ENCODE peak calls at places on chromosomes 1 and 21, in eight cellular contexts. C, U, W, G, P, F, L and T are unnamed samples.

GRCh38 chr1:59510249-59510648 is 213.4 kb downstream of the FGGY start:
- DNase-seq in G (no peak), L (no peak), C (no peak), F (no peak), U (no peak), P (no peak), W (no peak), T (no peak)

GRCh38 chr1:67077593-67077992 is 23.6 kb upstream of the SLC35D1 start:
- DNase-seq in F (no peak), L (no peak), G (no peak), C (no peak), U (no peak), W (no peak), P (no peak), T (no peak)

GRCh38 chr1:66641851-66642473 is 108.0 kb downstream of the SGIP1 start:
- DNase-seq in P (no peak), C (no peak), W (no peak), G (no peak), U (no peak), F (peak; percentile 18), L (no peak), T (peak; percentile 8)

GRCh38 chr1:46401964-46402626 is 8.0 kb downstream of the FAAH start:
- DNase-seq in P (no peak), C (peak; percentile 98), F (peak; percentile 96), L (peak; percentile 98), W (peak; percentile 98), G (peak; percentile 83), U (peak; percentile 90), T (peak; percentile 90)

GRCh38 chr1:1428174-1428573 is 7.1 kb upstream of the ANKRD65 start:
- DNase-seq in L (no peak), G (no peak), U (no peak), W (no peak), P (no peak), C (no peak), F (no peak), T (no peak)

GRCh38 chr1:58857673-58858343 is 74.0 kb upstream of the JUN start:
- DNase-seq in U (no peak), W (no peak), L (no peak), P (no peak), F (no peak), G (no peak), C (no peak), T (no peak)

GRCh38 chr1:89780721-89781120 is 40.1 kb upstream of the LRRC8D start:
- DNase-seq in U (no peak), W (peak; percentile 85), L (no peak), P (no peak), C (peak; percentile 69), G (peak; percentile 62), F (peak; percentile 61), T (peak; percentile 45)

GRCh38 chr1:47669081-47669585 is 231.3 kb downstream of the FOXD2 start:
- DNase-seq in G (no peak), U (no peak), P (no peak), L (no peak), W (no peak), F (no peak), C (no peak), T (no peak)

GRCh38 chr1:16163882-16164820 is 8.3 kb upstream of the EPHA2 start:
- DNase-seq in F (peak; percentile 99), U (no peak), P (no peak), L (no peak), G (peak; percentile 97), W (peak; percentile 96), C (peak; percentile 92), T (peak; percentile 96)

GRCh38 chr1:203338335-203339036 is 12.4 kb downstream of the FMOD start:
- DNase-seq in W (peak; percentile 79), U (peak; percentile 57), L (no peak), P (peak; percentile 66), F (peak; percentile 65), G (peak; percentile 55), C (peak; percentile 71), T (peak; percentile 72)

GRCh38 chr1:116886532-116886931 is 23.2 kb upstream of the PTGFRN start:
- DNase-seq in L (no peak), G (peak; percentile 71), W (peak; percentile 69), F (peak; percentile 47), U (no peak), C (peak; percentile 99), P (no peak), T (no peak)

GRCh38 chr1:46413596-46413985 is 19.5 kb downstream of the FAAH start:
- DNase-seq in W (peak; percentile 35), L (no peak), P (peak; percentile 13), G (no peak), F (no peak), C (peak; percentile 20), U (no peak), T (no peak)

GRCh38 chr21:18460979-18461378 is 57.4 kb upstream of the TMPRSS15 start:
- DNase-seq in G (no peak), C (no peak), L (no peak), F (no peak), U (no peak), W (no peak), P (no peak), T (no peak)

GRCh38 chr1:54325705-54326461 is 80.3 kb downstream of the SSBP3 start:
- DNase-seq in G (no peak), W (no peak), F (no peak), P (no peak), U (no peak), L (no peak), C (no peak), T (no peak)

GRCh38 chr1:18481921-18482701 is 1.4 kb downstream of the KLHDC7A start:
- DNase-seq in L (no peak), C (no peak), G (no peak), U (no peak), P (no peak), F (no peak), W (no peak), T (no peak)

GRCh38 chr1:110645962-110646735 is 28.6 kb downstream of the KCNA3 start:
- DNase-seq in W (peak; percentile 10), C (peak; percentile 61), P (no peak), G (no peak), F (peak; percentile 78), L (peak; percentile 51), U (no peak), T (peak; percentile 59)

GRCh38 chr21:42460391-42461184 is 35.4 kb downstream of the RSPH1 start:
- DNase-seq in G (no peak), W (no peak), C (no peak), F (no peak), U (no peak), L (no peak), P (no peak), T (no peak)

GRCh38 chr21:32965281-32965680 is 60.5 kb upstream of the OLIG2 start:
- DNase-seq in F (no peak), L (no peak), U (no peak), W (no peak), C (no peak), G (no peak), P (no peak), T (no peak)

GRCh38 chr1:6209661-6210605 is 4.0 kb downstream of the RNF207 start:
- DNase-seq in G (no peak), W (no peak), P (no peak), L (no peak), C (no peak), F (no peak), U (no peak), T (no peak)
- TF ChIP-seq CTCF in G (peak; percentile 25), W (peak; percentile 24), P (no peak), L (peak; percentile 33), C (peak; percentile 34), F (peak; percentile 14), U (no peak), T (peak; percentile 11)

GRCh38 chr1:170495006-170495405 is 37.0 kb upstream of the GORAB start:
- DNase-seq in P (no peak), W (peak; percentile 4), F (no peak), C (no peak), G (peak; percentile 13), L (no peak), U (no peak), T (no peak)
- H3K4me3 ChIP-seq in P (no peak overlapping the region), W (no peak overlapping the region), F (no peak overlapping the region), C (no peak overlapping the region), G (no peak overlapping the region), L (no peak overlapping the region), U (no peak overlapping the region), T (no peak overlapping the region)

DNA sequence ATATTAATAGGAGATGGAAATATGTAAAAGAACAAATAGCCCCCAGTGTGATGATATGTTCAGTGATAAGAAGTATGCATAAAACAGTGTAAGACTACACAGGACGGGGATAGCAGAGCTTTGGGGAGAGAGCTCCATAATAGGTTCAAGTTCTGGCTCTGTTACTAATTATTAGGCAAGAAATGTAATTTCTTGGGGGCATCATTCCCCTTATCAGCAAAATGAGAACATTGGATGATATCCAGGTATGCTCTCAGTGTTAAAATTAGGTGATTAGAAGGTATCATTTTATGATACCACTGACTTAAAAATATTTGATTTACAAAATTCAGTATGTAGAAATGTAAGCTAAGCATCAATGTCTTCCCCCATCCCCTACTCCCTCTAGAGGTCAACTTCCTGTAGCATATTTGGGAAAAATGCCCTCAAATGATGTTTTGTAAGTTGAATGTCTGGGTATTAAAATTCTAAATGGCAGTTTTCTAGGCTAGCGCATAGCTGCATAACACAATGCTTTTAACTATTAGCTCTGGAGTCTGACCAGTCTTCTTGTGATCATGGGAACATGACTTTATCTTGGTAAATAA is 585.7 kb upstream of the CAMK1G start:
- DNase-seq in U (no peak), P (no peak), F (peak; percentile 31), W (peak; percentile 11), G (no peak), L (no peak), C (peak; percentile 47), T (peak; percentile 10)
- TF ChIP-seq CTCF in U (no peak), P (peak; percentile 50), F (peak; percentile 57), W (peak; percentile 27), G (peak; percentile 58), L (peak; percentile 69), C (peak; percentile 58), T (peak; percentile 35)

GRCh38 chr1:71046891-71047634 is 553 bp downstream of the PTGER3 start:
- DNase-seq in L (no peak), W (no peak), F (no peak), G (no peak), U (no peak), C (peak; percentile 23), P (no peak), T (no peak)

GRCh38 chr1:71045463-71046028 is 2.1 kb downstream of the PTGER3 start:
- DNase-seq in P (no peak), G (no peak), F (no peak), L (no peak), U (no peak), W (no peak), C (no peak), T (no peak)

GRCh38 chr1:71047635-71048607 is at the start of gene PTGER3:
- DNase-seq in W (no peak), C (peak; percentile 41), L (no peak), F (no peak), G (no peak), P (peak; percentile 86), U (peak; percentile 71), T (no peak)

GRCh38 chr1:71043061-71043460 is 4.6 kb downstream of the PTGER3 start:
- DNase-seq in C (no peak), G (no peak), L (no peak), W (no peak), P (no peak), F (no peak), U (no peak), T (no peak)

DNA sequence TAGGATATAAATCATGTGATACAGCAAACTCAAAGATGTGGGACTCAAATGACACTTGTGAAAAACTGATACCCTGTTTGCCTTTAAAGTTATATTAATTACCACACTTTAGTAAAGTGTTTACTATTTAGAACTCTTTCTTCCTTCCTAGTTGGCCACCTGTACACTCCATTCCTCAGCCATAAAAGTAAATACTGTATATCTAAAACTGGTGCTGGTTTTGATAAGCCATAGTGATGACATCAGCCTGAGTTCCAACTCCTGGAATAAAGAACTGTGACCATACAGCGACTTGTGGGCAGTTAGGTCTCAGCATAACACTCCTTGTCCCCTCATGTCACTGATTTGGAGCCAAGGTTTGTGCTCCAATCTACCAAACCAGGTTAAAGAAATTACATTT is 2.8 kb downstream of the PTGER3 start:
- DNase-seq in G (no peak), W (no peak), L (no peak), F (no peak), U (no peak), P (no peak), C (no peak), T (no peak)
- H3K4me3 ChIP-seq in G (no peak overlapping the region), W (no peak overlapping the region), L (no peak overlapping the region), F (no peak overlapping the region), U (no peak overlapping the region), P (no peak overlapping the region), C (no peak overlapping the region), T (no peak overlapping the region)